ENCODE peak calls at places on chromosomes 7 and 10, in seven cellular contexts. J is GM18507; A is amniotic stem cell; G is stimulated activated CD8-positive, alpha-beta memory T cell treated with anti-CD3 and anti-CD28 coated beads, Interleukin-7, amount 100 ng/mL, for 24 hours; T is pancreas; B is fibroblast of mammary gland; M is caudate nucleus. U is an unnamed sample.

GRCh38 chr10:10092581-10092980 is 925.1 kb upstream of the CELF2 start:
- DNase-seq in J (no peak), A (no peak), G (no peak), T (no peak), B (peak), M (no peak), U (peak)

GRCh38 chr7:129285195-129285594 is 60.4 kb downstream of the AHCYL2 start:
- DNase-seq in J (no peak), A (no peak), G (no peak), T (no peak), B (no peak), M (no peak), U (no peak)

GRCh38 chr7:92833766-92834605 is 2.4 kb downstream of the CDK6 start:
- DNase-seq in J (no peak), A (peak), G (peak), T (peak), B (peak), M (peak), U (peak)

GRCh38 chr10:125005312-125006187 is 63.6 kb downstream of the ZRANB1 start:
- DNase-seq in J (no peak), A (no peak), G (no peak), T (peak), B (no peak), M (no peak), U (peak)

GRCh38 chr10:23512355-23513058 is 73.6 kb downstream of the OTUD1 start:
- DNase-seq in J (no peak), A (no peak), G (no peak), T (no peak), B (peak), M (no peak), U (no peak)

GRCh38 chr10:24897326-24897926 is 55.0 kb downstream of the PRTFDC1 start:
- DNase-seq in J (no peak), A (no peak), G (no peak), T (no peak), B (no peak), M (no peak), U (no peak)

GRCh38 chr10:49351669-49352068 is 44.2 kb downstream of the DRGX start:
- DNase-seq in J (no peak), A (no peak), G (no peak), T (no peak), B (no peak), M (no peak), U (no peak)

GRCh38 chr10:29598861-29599311 is 35.9 kb downstream of the SVIL start:
- DNase-seq in J (no peak), A (peak), G (no peak), T (no peak), B (peak), M (no peak), U (peak)

GRCh38 chr7:142481548-142481947 is 223.7 kb upstream of the PRSS58 start:
- DNase-seq in J (no peak), A (no peak), G (no peak), T (no peak), B (no peak), M (no peak), U (no peak)

GRCh38 chr7:14507617-14508016 is 394.9 kb downstream of the DGKB start:
- DNase-seq in J (no peak), A (no peak), G (no peak), T (peak), B (peak), M (no peak), U (no peak)